ENCODE peak calls at places on chromosome 20, in five cellular contexts. H, Z, P, B and X are unnamed samples.

GRCh38 chr20:55472704-55473103 is 532.6 kb downstream of the CBLN4 start:
- DNase-seq in H (no peak), B (no peak), Z (no peak), P (no peak), X (peak; percentile 4)

GRCh38 chr20:57313230-57313629 is 16.4 kb upstream of the SPO11 start:
- DNase-seq in P (no peak), B (no peak), H (no peak), Z (no peak), X (no peak)

GRCh38 chr20:38633577-38634093 is 32.0 kb downstream of the ARHGAP40 start:
- DNase-seq in B (no peak), P (peak; percentile 56), H (peak; percentile 23), Z (peak; percentile 40), X (peak; percentile 70)

GRCh38 chr20:3137492-3137891 is 22.2 kb downstream of the FASTKD5 start:
- DNase-seq in P (no peak), B (no peak), Z (no peak), H (no peak), X (no peak)

GRCh38 chr20:5689451-5689850 is 60.8 kb upstream of the SHLD1 start:
- DNase-seq in B (no peak), Z (no peak), P (no peak), H (no peak), X (no peak)

GRCh38 chr20:4837760-4838159 is 116.1 kb downstream of the PRND start:
- DNase-seq in Z (no peak), H (no peak), B (no peak), P (no peak), X (no peak)

GRCh38 chr20:53080969-53081871 is 109.1 kb downstream of the TSHZ2 start:
- DNase-seq in H (peak; percentile 59), P (no peak), Z (peak; percentile 34), B (no peak), X (peak; percentile 18)

GRCh38 chr20:1893721-1894470 is 1.3 kb upstream of the SIRPA start:
- DNase-seq in H (no peak), B (no peak), P (peak; percentile 7), Z (no peak), X (no peak)

GRCh38 chr20:45036044-45036755 is 64.7 kb downstream of the KCNS1 start:
- DNase-seq in P (peak; percentile 25), H (no peak), B (no peak), Z (no peak), X (no peak)

GRCh38 chr20:53124803-53125202 is 152.6 kb downstream of the TSHZ2 start:
- DNase-seq in Z (no peak), B (no peak), H (no peak), P (no peak), X (no peak)

GRCh38 chr20:2652724-2653510 is 485 bp downstream of the NOP56 start:
- DNase-seq in Z (peak; percentile 54), P (no peak), B (no peak), H (no peak), X (peak; percentile 88)

GRCh38 chr20:2559641-2560040 is 23.3 kb downstream of the TMC2 start:
- DNase-seq in Z (no peak), P (no peak), H (no peak), B (no peak), X (no peak)

GRCh38 chr20:50557549-50558134 is 47.5 kb downstream of the PTPN1 start:
- DNase-seq in P (no peak), B (no peak), Z (no peak), H (no peak), X (no peak)

GRCh38 chr20:13006825-13007224 is 1.9 kb upstream of the SPTLC3 start:
- DNase-seq in B (no peak), H (no peak), Z (no peak), P (no peak), X (no peak)

GRCh38 chr20:34538671-34539123 is 19.8 kb upstream of the MAP1LC3A start:
- DNase-seq in Z (peak; percentile 65), P (peak; percentile 56), B (peak; percentile 39), H (peak; percentile 24), X (peak; percentile 64)

GRCh38 chr20:297925-298754 is 770 bp downstream of the ZCCHC3 start:
- DNase-seq in B (no peak), Z (peak; percentile 84), P (peak; percentile 28), H (peak; percentile 53), X (peak; percentile 71)

GRCh38 chr20:294602-295001 is 2.8 kb upstream of the ZCCHC3 start:
- DNase-seq in B (no peak), Z (no peak), P (no peak), H (no peak), X (no peak)

GRCh38 chr20:295804-296203 is 1.6 kb upstream of the ZCCHC3 start:
- DNase-seq in P (no peak), Z (no peak), H (no peak), B (no peak), X (no peak)

GRCh38 chr20:298755-299391 is 1.5 kb downstream of the ZCCHC3 start:
- DNase-seq in H (no peak), P (no peak), Z (no peak), B (no peak), X (no peak)

DNA sequence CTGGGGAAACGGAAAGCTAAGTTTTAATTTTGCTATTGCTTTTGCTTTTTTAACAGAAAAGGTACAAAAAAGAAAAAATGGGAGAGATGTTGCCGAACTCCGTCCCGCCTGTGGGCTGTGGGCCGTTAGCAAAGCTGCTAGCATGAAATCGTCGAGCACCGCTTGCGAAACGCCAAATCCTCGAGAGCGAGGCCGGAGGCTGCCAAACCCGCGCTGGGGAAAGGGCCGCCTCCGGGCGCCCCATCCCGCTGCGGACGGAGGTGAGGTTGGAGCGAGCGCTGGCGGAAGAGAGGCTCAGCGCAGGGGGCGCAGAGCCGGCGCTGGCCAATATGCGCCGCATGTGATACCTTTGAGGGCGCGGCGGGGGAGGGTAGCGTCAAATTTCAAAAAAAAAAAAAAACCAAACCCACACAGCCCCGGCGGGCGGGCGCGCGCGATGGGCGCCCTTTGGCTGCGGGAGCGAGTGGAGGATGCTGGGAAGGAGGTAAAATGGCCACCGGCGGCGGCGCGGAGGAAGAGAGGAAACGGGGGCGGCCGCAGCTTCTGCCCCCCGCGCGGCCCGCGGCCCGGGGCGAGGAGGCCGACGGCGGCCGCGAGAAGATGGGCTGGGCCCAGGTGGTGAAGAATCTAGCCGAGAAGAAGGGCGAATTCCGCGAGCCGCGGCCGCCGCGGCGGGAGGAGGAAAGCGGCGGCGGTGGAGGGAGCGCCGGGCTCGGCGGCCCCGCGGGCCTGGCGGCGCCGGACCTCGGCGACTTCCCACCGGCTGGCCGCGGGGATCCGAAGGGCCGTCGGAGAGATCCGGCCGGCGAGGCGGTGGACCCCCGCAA is at the start of gene ZCCHC3:
- DNase-seq in P (peak; percentile 83), H (peak; percentile 84), Z (peak; percentile 85), B (peak; percentile 91), X (peak; percentile 95)
- TF ChIP-seq CTCF in P (no peak), H (no peak), Z (no peak), B (peak; percentile 11), X (peak; percentile 23)

GRCh38 chr20:60266184-60266823 is 308.1 kb downstream of the CDH26 start:
- DNase-seq in P (no peak), B (no peak), H (no peak), Z (no peak), X (no peak)

GRCh38 chr20:60261323-60261722 is 303.1 kb downstream of the CDH26 start:
- DNase-seq in Z (no peak), P (no peak), B (no peak), H (no peak), X (no peak)

GRCh38 chr20:60258255-60258863 is 300.1 kb downstream of the CDH26 start:
- DNase-seq in B (no peak), P (no peak), H (peak; percentile 24), Z (no peak), X (no peak)

GRCh38 chr20:60264024-60264709 is 305.9 kb downstream of the CDH26 start:
- DNase-seq in H (no peak), B (no peak), Z (no peak), P (no peak), X (no peak)

DNA sequence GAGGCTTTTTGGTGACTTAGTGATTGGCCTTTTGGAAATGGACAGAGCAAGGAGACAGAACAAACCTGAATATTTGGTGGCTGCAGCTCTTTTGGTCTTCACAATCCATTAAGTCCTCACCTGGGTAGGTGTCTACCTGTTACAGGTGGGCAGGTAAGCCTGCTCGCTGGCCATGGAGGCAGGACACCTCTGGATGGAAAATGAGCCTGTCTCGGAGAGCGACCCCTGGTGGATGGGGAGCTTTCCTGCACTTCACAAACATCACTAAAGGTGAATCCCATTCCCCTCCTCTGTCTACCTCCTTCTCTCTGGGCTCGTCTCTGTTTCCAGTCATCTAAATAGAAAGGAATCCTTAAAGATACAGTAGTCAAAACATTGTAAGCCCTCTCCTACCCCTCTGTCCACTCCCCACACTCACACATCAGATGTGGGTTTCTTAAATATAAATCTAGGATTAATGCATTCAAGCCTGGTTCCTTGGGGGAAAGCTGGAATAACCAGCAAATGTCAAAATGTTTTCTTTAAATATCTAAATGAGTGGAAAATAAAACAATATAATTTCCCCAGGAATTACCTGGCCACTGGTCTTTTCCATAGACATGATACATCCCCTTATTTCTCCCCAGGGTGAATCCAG is 304.9 kb downstream of the CDH26 start:
- DNase-seq in H (no peak), B (no peak), Z (peak; percentile 24), P (peak; percentile 56), X (peak; percentile 25)
- TF ChIP-seq CTCF in H (peak; percentile 43), B (peak; percentile 49), Z (peak; percentile 19), P (peak; percentile 73), X (peak; percentile 87)

GRCh38 chr20:42046686-42047085 is 428.5 kb upstream of the CHD6 start:
- DNase-seq in H (no peak), B (no peak), Z (no peak), P (no peak), X (no peak)

GRCh38 chr20:42043921-42044320 is 425.7 kb upstream of the CHD6 start:
- DNase-seq in Z (no peak), P (no peak), B (no peak), H (no peak), X (no peak)

DNA sequence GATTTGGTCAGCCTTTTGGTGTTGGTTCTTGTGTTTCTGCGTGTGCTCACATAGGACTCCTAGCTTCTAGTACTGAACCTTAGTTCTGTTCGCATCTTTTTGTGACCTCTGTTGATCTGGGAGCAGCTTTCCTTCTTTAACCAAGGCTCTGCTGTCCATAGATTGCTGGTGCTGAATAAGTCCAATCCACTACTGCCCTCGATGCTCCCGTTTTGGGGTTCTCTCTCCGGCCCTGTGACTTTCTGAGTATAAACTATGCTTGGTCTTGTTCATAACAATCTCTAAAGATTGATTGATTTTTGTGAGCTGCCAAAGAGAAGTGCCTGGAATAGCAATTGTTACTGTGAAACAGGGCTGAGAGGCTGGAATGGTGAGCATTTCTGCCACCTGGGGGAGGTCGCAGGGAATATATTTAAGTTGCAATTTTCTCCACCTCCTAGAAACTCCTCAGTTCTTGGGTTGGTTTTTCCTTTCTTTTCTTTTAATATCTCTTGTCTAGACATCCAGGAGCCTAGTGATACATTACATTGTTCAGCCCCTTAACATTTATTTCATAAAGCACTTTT is 422.9 kb upstream of the CHD6 start:
- DNase-seq in P (no peak), H (no peak), B (no peak), Z (no peak), X (no peak)
- TF ChIP-seq CTCF in P (no peak), H (no peak), B (no peak), Z (no peak), X (peak; percentile 38)

DNA sequence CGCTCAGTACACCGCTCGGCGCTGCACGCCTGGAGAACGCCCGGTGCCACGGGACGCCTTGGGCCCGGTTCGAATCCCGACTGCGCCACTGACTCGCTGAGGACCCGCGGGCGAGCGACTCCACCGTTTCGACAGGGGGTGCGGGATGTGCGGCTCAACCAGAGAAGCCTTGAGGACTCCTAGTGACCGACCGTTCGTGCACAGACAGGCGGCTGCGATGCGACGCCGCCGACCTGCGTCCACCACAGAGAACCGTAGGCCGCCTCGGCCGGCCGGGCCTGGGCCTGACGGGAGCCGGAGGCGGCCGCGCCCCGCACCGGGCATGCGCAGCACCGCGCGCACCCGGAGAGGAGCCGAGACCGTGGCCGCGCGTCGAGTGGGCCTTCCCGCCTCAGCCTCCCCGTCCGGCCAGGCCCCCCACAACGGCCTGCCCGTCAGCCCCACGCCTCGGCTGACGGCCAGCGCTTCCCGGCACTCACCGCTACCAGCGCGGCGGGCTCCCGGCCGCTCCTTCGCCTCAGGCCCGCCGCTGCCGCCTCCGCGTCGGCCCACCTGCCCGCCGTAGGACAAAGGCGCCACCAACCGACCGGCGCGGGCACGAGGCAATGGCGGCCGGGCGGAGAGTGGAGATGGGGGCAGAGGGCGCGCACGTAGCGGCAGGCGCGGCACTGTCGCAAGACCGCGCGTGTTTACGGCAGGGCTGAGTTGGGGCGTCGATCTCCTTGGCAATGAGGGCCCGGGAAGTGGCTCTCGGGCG is at the start of gene NCOA5:
- DNase-seq in B (peak; percentile 90), P (peak; percentile 90), H (peak; percentile 95), Z (peak; percentile 96), X (peak; percentile 97)
- TF ChIP-seq CTCF in B (no peak), P (no peak), H (no peak), Z (peak; percentile 12), X (peak; percentile 38)